ENCODE peak calls at places on chromosome 15, in six cellular contexts. C is neuronal stem cell; R is tibial artery; E is CD8-positive, alpha-beta T cell; Y is fibroblast of lung; I is ovary. S is an unnamed sample.

GRCh38 chr15:85730001-85730820 is 64.5 kb downstream of the KLHL25 start:
- DNase-seq in C (peak; percentile 61), R (no peak), E (peak; percentile 30), Y (peak; percentile 80), I (no peak), S (peak; percentile 57)

GRCh38 chr15:101348643-101349496 is 53.8 kb upstream of the SNRPA1 start:
- DNase-seq in C (no peak), R (no peak), E (no peak), Y (no peak), I (no peak), S (peak; percentile 67)

GRCh38 chr15:89002281-89002761 is 85.9 kb upstream of the ABHD2 start:
- DNase-seq in C (no peak), R (no peak), E (no peak), Y (peak; percentile 68), I (peak; percentile 55), S (no peak)

GRCh38 chr15:40142428-40142827 is 18.4 kb upstream of the BUB1B start:
- DNase-seq in C (no peak), R (no peak), E (no peak), Y (no peak), I (no peak), S (no peak)

GRCh38 chr15:50797926-50798325 is 32.4 kb upstream of the SPPL2A start:
- DNase-seq in C (no peak), R (no peak), E (no peak), Y (no peak), I (no peak), S (no peak)

GRCh38 chr15:48367483-48367882 is 36.3 kb downstream of the DUT start:
- DNase-seq in C (no peak), R (no peak), E (no peak), Y (no peak), I (no peak), S (no peak)

GRCh38 chr15:77709135-77709886 is 76.6 kb upstream of the LINGO1 start:
- DNase-seq in C (no peak), R (no peak), E (no peak), Y (no peak), I (no peak), S (no peak)

GRCh38 chr15:43383070-43383469 is 12.2 kb downstream of the TUBGCP4 start:
- DNase-seq in C (no peak), R (no peak), E (no peak), Y (peak; percentile 50), I (no peak), S (no peak)

GRCh38 chr15:95998935-95999334 is 331.6 kb upstream of the NR2F2 start:
- DNase-seq in C (no peak), R (no peak), E (no peak), Y (no peak), I (no peak), S (no peak)

GRCh38 chr15:29988689-29989088 is 94.1 kb upstream of the GOLGA8J start:
- DNase-seq in C (no peak), R (no peak), E (no peak), Y (no peak), I (no peak), S (no peak)

GRCh38 chr15:75194397-75194796 is 7.3 kb upstream of the C15orf39 start:
- DNase-seq in C (no peak), R (no peak), E (no peak), Y (no peak), I (no peak), S (no peak)

GRCh38 chr15:58546635-58547627 is 115.1 kb downstream of the LIPC start:
- DNase-seq in C (no peak), R (peak; percentile 49), E (no peak), Y (peak; percentile 84), I (peak; percentile 77), S (no peak)

GRCh38 chr15:98881526-98882517 is 125.8 kb downstream of the PGPEP1L start:
- DNase-seq in C (no peak), R (no peak), E (no peak), Y (peak; percentile 80), I (no peak), S (no peak)
- H3K4me1 ChIP-seq in C (peaks cover 24% of the 10 kb centered on the region), R (peaks cover 76% of the 10 kb centered on the region), E (no peaks in the 10 kb centered on the region), Y (peaks cover 7% of the 10 kb centered on the region), I (peaks cover 13% of the 10 kb centered on the region), S (peaks cover 12% of the 10 kb centered on the region)

DNA sequence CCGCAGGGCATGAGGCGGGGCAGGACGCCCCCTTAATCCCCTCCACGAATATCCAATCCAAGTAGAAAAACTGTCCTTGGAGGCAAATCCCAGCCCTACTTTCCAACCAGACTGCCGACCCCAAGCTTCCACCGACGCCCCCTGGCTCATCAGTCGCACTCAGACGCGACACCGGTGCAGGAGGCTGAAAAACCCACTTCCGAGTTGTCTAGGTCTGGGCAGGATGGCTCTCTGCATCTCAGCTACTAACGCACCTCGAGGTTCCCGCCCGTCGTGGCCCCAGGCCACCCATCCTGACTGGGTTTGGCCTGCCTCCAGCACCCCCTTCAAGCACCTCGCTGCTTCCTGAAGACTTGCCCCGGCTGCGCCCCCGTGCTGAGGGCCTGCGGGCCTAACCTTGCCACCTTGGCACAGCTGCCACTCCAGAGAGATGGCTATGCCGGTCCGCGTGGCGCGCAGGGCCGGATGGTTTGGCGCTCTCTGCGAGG is 15.5 kb downstream of the RGMA start:
- DNase-seq in C (no peak), R (no peak), E (no peak), Y (no peak), I (peak; percentile 72), S (no peak)
- H3K4me3 ChIP-seq in C (peak overlapping the region; percentile 86), R (peak overlapping the region; percentile 81), E (no peak overlapping the region), Y (no peak overlapping the region), I (peak overlapping the region; percentile 77), S (peak overlapping the region; percentile 30)

GRCh38 chr15:63726491-63726890 is 107.3 kb downstream of the HERC1 start:
- DNase-seq in C (no peak), R (no peak), E (no peak), Y (no peak), I (no peak), S (no peak)
- H3K36me3 ChIP-seq in C (no peaks in the 10 kb centered on the region), R (peaks cover 45% of the 10 kb centered on the region), E (peaks cover 48% of the 10 kb centered on the region), Y (peaks cover 5% of the 10 kb centered on the region), I (no peaks in the 10 kb centered on the region), S (no peaks in the 10 kb centered on the region)

GRCh38 chr15:35182841-35183479 is 97.9 kb upstream of the NANOGP8 start:
- DNase-seq in C (peak; percentile 42), R (no peak), E (no peak), Y (no peak), I (no peak), S (no peak)
- H3K4me1 ChIP-seq in C (no peaks in the 10 kb centered on the region), R (no peaks in the 10 kb centered on the region), E (no peaks in the 10 kb centered on the region), Y (no peaks in the 10 kb centered on the region), I (no peaks in the 10 kb centered on the region), S (no peaks in the 10 kb centered on the region)

GRCh38 chr15:66936864-66937245 is 128.5 kb upstream of the SMAD3 start:
- DNase-seq in C (no peak), R (no peak), E (no peak), Y (no peak), I (no peak), S (no peak)

GRCh38 chr15:66934315-66934930 is 131.0 kb upstream of the SMAD3 start:
- DNase-seq in C (no peak), R (peak; percentile 12), E (no peak), Y (no peak), I (no peak), S (peak; percentile 14)

GRCh38 chr15:66936115-66936863 is 129.1 kb upstream of the SMAD3 start:
- DNase-seq in C (no peak), R (peak; percentile 28), E (no peak), Y (peak; percentile 85), I (peak; percentile 63), S (peak; percentile 15)

GRCh38 chr15:66935121-66935520 is 130.3 kb upstream of the SMAD3 start:
- DNase-seq in C (no peak), R (peak; percentile 19), E (no peak), Y (no peak), I (no peak), S (no peak)

GRCh38 chr15:66935688-66936087 is 129.7 kb upstream of the SMAD3 start:
- DNase-seq in C (no peak), R (peak; percentile 14), E (no peak), Y (no peak), I (no peak), S (no peak)
- H3K4me3 ChIP-seq in C (no peak overlapping the region), R (peak overlapping the region; percentile 47), E (no peak overlapping the region), Y (peak overlapping the region; percentile 54), I (no peak overlapping the region), S (no peak overlapping the region)